ENCODE peak calls at places on chromosomes 2 and 18, in seven cellular contexts. One of them, this sample, is unnamed.

GRCh38 chr2:68018727-68019126 is 44.1 kb downstream of the C1D start:
- DNase-seq in Calu3: no peak
- DNase-seq in fibroblast of mammary gland: no peak
- DNase-seq in left lobe of liver: no peak
- DNase-seq in GM23338: no peak
- DNase-seq in stimulated activated naive CD4-positive, alpha-beta T cell: no peak
- DNase-seq in GM12865: no peak
- DNase-seq in this sample: no peak

GRCh38 chr18:5515007-5515744 is 28.6 kb downstream of the EPB41L3 start:
- DNase-seq in GM23338: no peak
- DNase-seq in Calu3: no peak
- DNase-seq in GM12865: no peak
- DNase-seq in left lobe of liver: no peak
- DNase-seq in stimulated activated naive CD4-positive, alpha-beta T cell: no peak
- DNase-seq in fibroblast of mammary gland: no peak
- DNase-seq in this sample: peak

GRCh38 chr18:73980289-73980979 is 167.2 kb downstream of the FBXO15 start:
- DNase-seq in fibroblast of mammary gland: peak
- DNase-seq in Calu3: peak
- DNase-seq in left lobe of liver: no peak
- DNase-seq in GM12865: no peak
- DNase-seq in GM23338: peak
- DNase-seq in stimulated activated naive CD4-positive, alpha-beta T cell: no peak
- DNase-seq in this sample: no peak

GRCh38 chr2:42249887-42250286 is 80.7 kb downstream of the EML4 start:
- DNase-seq in fibroblast of mammary gland: no peak
- DNase-seq in Calu3: peak
- DNase-seq in GM12865: no peak
- DNase-seq in GM23338: no peak
- DNase-seq in left lobe of liver: no peak
- DNase-seq in stimulated activated naive CD4-positive, alpha-beta T cell: no peak
- DNase-seq in this sample: no peak

GRCh38 chr2:150767924-150768801 is 280.7 kb upstream of the RND3 start:
- DNase-seq in GM23338: no peak
- DNase-seq in fibroblast of mammary gland: peak
- DNase-seq in stimulated activated naive CD4-positive, alpha-beta T cell: no peak
- DNase-seq in GM12865: no peak
- DNase-seq in left lobe of liver: no peak
- DNase-seq in Calu3: no peak
- DNase-seq in this sample: no peak

GRCh38 chr2:174342600-174343342 is 8.0 kb downstream of the SP9 start:
- DNase-seq in GM12865: no peak
- DNase-seq in left lobe of liver: no peak
- DNase-seq in stimulated activated naive CD4-positive, alpha-beta T cell: peak
- DNase-seq in fibroblast of mammary gland: no peak
- DNase-seq in Calu3: no peak
- DNase-seq in GM23338: peak
- DNase-seq in this sample: no peak

GRCh38 chr2:200367155-200367554 is 60.7 kb downstream of the SPATS2L start:
- DNase-seq in GM12865: no peak
- DNase-seq in stimulated activated naive CD4-positive, alpha-beta T cell: no peak
- DNase-seq in fibroblast of mammary gland: peak
- DNase-seq in GM23338: no peak
- DNase-seq in Calu3: no peak
- DNase-seq in left lobe of liver: peak
- DNase-seq in this sample: peak

GRCh38 chr2:16860627-16861026 is 195.0 kb upstream of the CYRIA start:
- DNase-seq in GM23338: no peak
- DNase-seq in GM12865: no peak
- DNase-seq in left lobe of liver: no peak
- DNase-seq in stimulated activated naive CD4-positive, alpha-beta T cell: no peak
- DNase-seq in Calu3: no peak
- DNase-seq in fibroblast of mammary gland: no peak
- DNase-seq in this sample: no peak

GRCh38 chr2:216142540-216142939 is 33.4 kb downstream of the XRCC5 start:
- DNase-seq in GM23338: no peak
- DNase-seq in left lobe of liver: no peak
- DNase-seq in fibroblast of mammary gland: peak
- DNase-seq in Calu3: no peak
- DNase-seq in stimulated activated naive CD4-positive, alpha-beta T cell: no peak
- DNase-seq in GM12865: peak
- DNase-seq in this sample: peak

GRCh38 chr2:150907466-150907865 is 354.2 kb downstream of the RBM43 start:
- DNase-seq in fibroblast of mammary gland: no peak
- DNase-seq in GM12865: no peak
- DNase-seq in GM23338: no peak
- DNase-seq in Calu3: no peak
- DNase-seq in left lobe of liver: no peak
- DNase-seq in stimulated activated naive CD4-positive, alpha-beta T cell: no peak
- DNase-seq in this sample: no peak

GRCh38 chr2:59806486-59806885 is 747.0 kb downstream of the BCL11A start:
- DNase-seq in fibroblast of mammary gland: no peak
- DNase-seq in left lobe of liver: no peak
- DNase-seq in stimulated activated naive CD4-positive, alpha-beta T cell: no peak
- DNase-seq in GM12865: no peak
- DNase-seq in Calu3: no peak
- DNase-seq in GM23338: no peak
- DNase-seq in this sample: no peak

GRCh38 chr18:44895176-44895798 is 214.6 kb downstream of the SETBP1 start:
- DNase-seq in left lobe of liver: no peak
- DNase-seq in GM12865: peak
- DNase-seq in Calu3: peak
- DNase-seq in GM23338: no peak
- DNase-seq in fibroblast of mammary gland: peak
- DNase-seq in stimulated activated naive CD4-positive, alpha-beta T cell: no peak
- DNase-seq in this sample: peak

GRCh38 chr2:191719261-191719660 is 41.3 kb downstream of the NABP1 start:
- DNase-seq in GM23338: no peak
- DNase-seq in left lobe of liver: no peak
- DNase-seq in Calu3: no peak
- DNase-seq in stimulated activated naive CD4-positive, alpha-beta T cell: no peak
- DNase-seq in fibroblast of mammary gland: no peak
- DNase-seq in GM12865: no peak
- DNase-seq in this sample: no peak

This sample was measured in MV-4-11.